ENCODE peak calls at places on chromosome 5, in four cellular contexts. X, N, G and R are unnamed samples.

GRCh38 chr5:174420651-174421407 is 303.6 kb upstream of the MSX2 start:
- DNase-seq in X (no peak), N (no peak), G (no peak), R (no peak)

GRCh38 chr5:19713740-19714139 is 274.3 kb downstream of the CDH18 start:
- DNase-seq in X (no peak), N (no peak), G (no peak), R (no peak)

GRCh38 chr5:43469671-43470396 is 13.8 kb downstream of the TMEM267 start:
- DNase-seq in X (no peak), N (no peak), G (no peak), R (no peak)

GRCh38 chr5:178113141-178113787 is at the start of gene N4BP3:
- DNase-seq in X (no peak), N (no peak), G (no peak), R (peak)

GRCh38 chr5:125006011-125006685 is 259.7 kb upstream of the ZNF608 start:
- DNase-seq in X (no peak), N (no peak), G (no peak), R (no peak)

GRCh38 chr5:176654856-176655255 is 7.6 kb downstream of the TSPAN17 start:
- DNase-seq in X (no peak), N (no peak), G (no peak), R (no peak)

GRCh38 chr5:111172504-111172903 is 51.7 kb upstream of the CAMK4 start:
- DNase-seq in X (no peak), N (no peak), G (no peak), R (no peak)

GRCh38 chr5:58450018-58450417 is 9.9 kb downstream of the PLK2 start:
- DNase-seq in X (no peak), N (no peak), G (no peak), R (no peak)

GRCh38 chr5:2697446-2698200 is 53.9 kb downstream of the IRX2 start:
- DNase-seq in X (no peak), N (no peak), G (no peak), R (no peak)

GRCh38 chr5:173602423-173602822 is 14.0 kb downstream of the BOD1 start:
- DNase-seq in X (peak), N (peak), G (no peak), R (no peak)

GRCh38 chr5:88884435-88884877 is 1.5 kb upstream of the MEF2C start:
- DNase-seq in X (no peak), N (no peak), G (no peak), R (no peak)

GRCh38 chr5:131783874-131784273 is 12.9 kb downstream of the FNIP1 start:
- DNase-seq in X (no peak), N (no peak), G (no peak), R (no peak)

GRCh38 chr5:151023047-151023615 is 2.7 kb downstream of the GPX3 start:
- DNase-seq in X (no peak), N (peak), G (no peak), R (no peak)
- H3K4me3 ChIP-seq in X (peak), N (peak), G (no peak), R (no peak)

DNA sequence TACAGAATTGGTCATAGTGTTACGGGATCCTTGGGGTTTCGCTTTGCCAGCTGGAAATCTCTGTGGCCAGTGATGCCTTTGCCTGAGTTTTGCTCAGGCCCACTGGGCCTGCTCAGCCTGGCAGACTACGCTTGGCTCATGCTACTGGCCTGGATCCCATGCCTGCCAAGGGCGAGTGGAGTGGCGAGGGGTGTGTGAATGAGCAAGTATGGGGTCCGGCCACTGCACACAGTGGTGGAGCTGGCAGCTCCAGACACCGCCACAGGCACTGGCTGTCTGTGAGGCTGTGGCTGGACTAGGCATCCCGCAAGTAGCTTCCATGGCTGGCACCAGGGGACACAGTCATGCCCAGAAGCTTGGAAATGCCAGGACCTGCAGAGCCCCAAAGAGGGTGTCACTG is 240.3 kb downstream of the ARRDC3 start:
- DNase-seq in X (no peak), N (no peak), G (no peak), R (no peak)
- H3K4me3 ChIP-seq in X (no peak), N (no peak), G (no peak), R (no peak)

GRCh38 chr5:119287547-119288073 is 68.2 kb upstream of the TNFAIP8 start:
- DNase-seq in X (no peak), N (no peak), G (no peak), R (no peak)
- H3K4me3 ChIP-seq in X (no peak), N (no peak), G (no peak), R (no peak)

GRCh38 chr5:97405941-97406340 is 222.9 kb upstream of the RIOK2 start:
- DNase-seq in X (no peak), N (no peak), G (no peak), R (no peak)

GRCh38 chr5:97400537-97400936 is 217.5 kb upstream of the RIOK2 start:
- DNase-seq in X (no peak), N (no peak), G (no peak), R (peak)
- H3K4me3 ChIP-seq in X (no peak), N (no peak), G (no peak), R (no peak)

GRCh38 chr5:143399616-143400540 is 3.6 kb downstream of the NR3C1 start:
- DNase-seq in X (no peak), N (no peak), G (no peak), R (no peak)
- H3K4me3 ChIP-seq in X (peak), N (peak), G (peak), R (no peak)

GRCh38 chr5:149922950-149923349 is 21.6 kb downstream of the PDE6A start:
- DNase-seq in X (no peak), N (no peak), G (no peak), R (no peak)
- H3K4me3 ChIP-seq in X (no peak), N (no peak), G (no peak), R (no peak)

GRCh38 chr5:150190503-150190973 is 676 bp downstream of the SLC6A7 start:
- DNase-seq in X (no peak), N (no peak), G (no peak), R (no peak)
- H3K4me3 ChIP-seq in X (no peak), N (no peak), G (no peak), R (no peak)